ENCODE peak calls at places on chromosomes 13 and 19, in ten cellular contexts. T, K, F, I, A, W, G, O, E and X are unnamed samples.

GRCh38 chr19:39335168-39335567 is 675 bp downstream of the GMFG start:
- DNase-seq in T (no peak), E (no peak), I (no peak), K (peak; percentile 37), A (no peak), W (no peak), F (no peak), G (no peak), O (no peak), X (no peak)

GRCh38 chr19:21569497-21569870 is 64.1 kb downstream of the ZNF429 start:
- DNase-seq in O (peak; percentile 2), I (no peak), F (peak; percentile 32), T (no peak), W (no peak), A (no peak), K (no peak), E (peak; percentile 6), G (peak; percentile 6), X (no peak)

GRCh38 chr19:40415799-40416198 is 2.6 kb upstream of the PRX start:
- DNase-seq in I (no peak), O (no peak), T (no peak), G (no peak), W (no peak), K (no peak), E (no peak), F (no peak), A (no peak), X (no peak)

GRCh38 chr19:15589760-15590451 is 25.1 kb upstream of the CYP4F8 start:
- DNase-seq in G (no peak), A (no peak), W (no peak), T (no peak), F (no peak), O (no peak), I (no peak), E (no peak), K (no peak), X (no peak)

GRCh38 chr13:19055611-19056010 is 126.0 kb downstream of the TUBA3C start:
- DNase-seq in E (no peak), F (no peak), G (no peak), T (no peak), W (no peak), A (no peak), K (no peak), O (no peak), I (no peak), X (no peak)

GRCh38 chr19:401836-402535 is 7.0 kb downstream of the C2CD4C start:
- DNase-seq in O (no peak), I (peak; percentile 5), A (no peak), K (no peak), T (no peak), E (no peak), W (no peak), F (no peak), G (no peak), X (peak; percentile 15)

GRCh38 chr19:46453661-46454060 is 17.7 kb downstream of the PNMA8A start:
- DNase-seq in T (no peak), W (no peak), F (no peak), K (no peak), I (no peak), O (no peak), G (peak; percentile 94), E (no peak), A (no peak), X (no peak)

GRCh38 chr13:110644892-110645521 is 29.7 kb downstream of the NAXD start:
- DNase-seq in T (peak; percentile 61), K (peak; percentile 95), G (peak; percentile 62), E (peak; percentile 59), W (no peak), O (peak; percentile 7), A (peak; percentile 93), F (peak; percentile 66), I (no peak), X (peak; percentile 89)

GRCh38 chr19:2089001-2089711 is 7.0 kb downstream of the MOB3A start:
- DNase-seq in O (no peak), A (no peak), F (no peak), T (peak; percentile 24), E (peak; percentile 45), I (no peak), W (no peak), K (no peak), G (peak; percentile 98), X (no peak)

GRCh38 chr19:2089727-2090053 is 6.4 kb downstream of the MOB3A start:
- DNase-seq in G (peak; percentile 22), I (no peak), E (no peak), O (no peak), F (no peak), A (no peak), W (no peak), T (no peak), K (no peak), X (no peak)

GRCh38 chr19:2083174-2083854 is 12.8 kb downstream of the MOB3A start:
- DNase-seq in W (no peak), A (no peak), I (no peak), O (no peak), K (peak; percentile 81), T (no peak), G (no peak), E (no peak), F (peak; percentile 64), X (no peak)

GRCh38 chr19:2084993-2085720 is 11.0 kb downstream of the MOB3A start:
- DNase-seq in F (peak; percentile 88), W (no peak), A (no peak), E (peak; percentile 50), T (peak; percentile 38), O (no peak), I (no peak), G (peak; percentile 52), K (peak; percentile 100), X (no peak)

DNA sequence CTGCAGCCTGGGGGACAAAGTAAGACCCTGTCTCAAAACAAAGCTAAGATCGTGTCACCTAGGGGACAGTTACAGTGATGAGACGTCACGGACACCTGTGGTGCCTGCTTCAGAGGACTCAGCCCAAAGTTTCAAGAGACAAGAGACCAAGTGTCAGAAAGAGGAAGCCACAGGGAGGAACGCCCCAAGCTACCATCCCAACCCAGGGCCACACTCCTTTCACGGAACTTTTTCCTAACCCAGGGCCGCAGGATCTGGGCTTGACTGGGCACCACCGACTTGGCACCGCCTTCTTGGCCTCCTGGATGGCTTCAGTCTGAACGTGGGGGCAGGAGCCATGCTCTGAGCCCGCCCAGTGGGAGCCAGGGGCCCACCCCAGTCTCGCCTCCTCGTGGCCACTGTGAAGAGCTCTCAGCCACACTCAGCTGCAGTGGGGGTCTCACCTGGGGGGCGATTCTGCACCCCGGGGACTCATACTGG is 8.5 kb downstream of the MOB3A start:
- DNase-seq in I (no peak), G (no peak), A (no peak), O (no peak), T (no peak), E (no peak), F (peak; percentile 50), K (peak; percentile 87), W (no peak), X (no peak)
- TF ChIP-seq CTCF in I (no peak), G (no peak), A (no peak), O (no peak), T (no peak), E (no peak), F (no peak), K (no peak), W (no peak), X (no peak)

GRCh38 chr13:92535222-92536006 is 691.2 kb upstream of the GPC6 start:
- DNase-seq in F (no peak), E (no peak), I (no peak), G (no peak), T (no peak), K (no peak), A (no peak), W (no peak), O (no peak), X (no peak)

GRCh38 chr13:92530364-92530763 is 696.2 kb upstream of the GPC6 start:
- DNase-seq in T (peak; percentile 11), G (peak; percentile 24), F (no peak), I (no peak), K (no peak), E (no peak), A (peak; percentile 20), W (no peak), O (no peak), X (no peak)
- TF ChIP-seq CTCF in T (no peak), G (peak; percentile 34), F (no peak), I (no peak), K (no peak), E (no peak), A (peak; percentile 24), W (no peak), O (no peak), X (no peak)

GRCh38 chr19:35305181-35305580 is 13.2 kb downstream of the MAG start:
- DNase-seq in G (no peak), I (no peak), F (no peak), E (no peak), W (no peak), O (no peak), A (no peak), T (no peak), K (no peak), X (no peak)

GRCh38 chr19:35309481-35310279 is 17.7 kb downstream of the MAG start:
- DNase-seq in F (no peak), I (no peak), G (no peak), A (no peak), K (no peak), O (no peak), E (no peak), W (no peak), T (peak; percentile 75), X (no peak)

GRCh38 chr19:35307990-35308389 is 16.0 kb downstream of the MAG start:
- DNase-seq in W (no peak), K (no peak), A (no peak), T (no peak), I (no peak), G (no peak), F (no peak), E (no peak), O (no peak), X (no peak)

GRCh38 chr19:35304036-35304435 is 12.1 kb downstream of the MAG start:
- DNase-seq in O (no peak), I (no peak), F (no peak), A (no peak), W (no peak), G (no peak), K (no peak), T (no peak), E (no peak), X (no peak)

GRCh38 chr19:35306473-35307246 is 14.7 kb downstream of the MAG start:
- DNase-seq in I (no peak), E (no peak), F (no peak), A (peak; percentile 48), O (no peak), K (no peak), G (peak; percentile 18), T (no peak), W (no peak), X (no peak)
- TF ChIP-seq CTCF in I (no peak), E (no peak), F (no peak), A (peak; percentile 56), O (no peak), K (peak; percentile 15), G (no peak), T (peak; percentile 26), W (no peak), X (peak; percentile 13)

DNA sequence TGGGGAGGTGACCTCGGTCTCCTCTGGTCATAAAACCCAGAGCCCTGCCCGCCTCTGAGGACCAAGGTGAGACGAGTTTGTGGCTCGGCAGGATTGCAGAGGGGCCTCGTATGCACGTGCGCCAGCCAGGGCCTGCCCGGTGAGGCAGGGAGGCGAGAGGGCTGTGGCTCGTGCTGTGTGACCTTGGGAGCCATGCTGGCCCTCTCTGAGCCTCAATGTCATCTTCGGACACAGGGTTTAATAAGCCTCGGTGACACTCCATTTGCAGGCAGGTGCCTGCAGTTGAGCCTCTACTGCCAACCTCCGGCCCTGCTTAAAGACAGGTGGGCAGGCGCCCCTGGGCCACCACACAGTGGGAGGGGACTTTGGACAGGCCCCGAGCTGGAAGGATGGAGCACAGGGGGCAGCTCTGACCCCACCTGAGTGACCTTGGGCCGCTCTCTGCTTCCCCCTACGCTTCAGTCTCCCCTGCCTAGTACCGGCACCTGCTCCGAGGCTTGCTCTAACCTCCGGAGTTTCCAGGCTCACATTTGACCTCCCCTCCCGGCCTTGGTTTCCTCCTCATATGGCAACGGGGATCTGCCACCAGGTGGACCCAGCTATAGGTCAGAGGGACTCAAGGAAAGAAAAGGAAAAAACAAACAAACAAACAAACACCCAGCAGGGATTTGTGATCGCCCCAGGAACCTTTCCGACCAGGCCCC is 3.2 kb downstream of the ZBTB7A start:
- DNase-seq in O (no peak), W (no peak), T (no peak), F (peak; percentile 61), G (no peak), K (no peak), A (peak; percentile 55), E (no peak), I (no peak), X (no peak)
- TF ChIP-seq CTCF in O (no peak), W (no peak), T (peak; percentile 4), F (no peak), G (peak; percentile 19), K (no peak), A (peak; percentile 11), E (peak; percentile 15), I (no peak), X (no peak)